ENCODE peak calls at places on chromosome 9, in five cellular contexts. K is tibial nerve, U is dorsolateral prefrontal cortex, O is IMR-90, X is nephron progenitor cell. H is an unnamed sample.

GRCh38 chr9:121564861-121565260 is 65.2 kb upstream of the GGTA1 start:
- DNase-seq in O (no peak), X (no peak), U (no peak), K (no peak), H (no peak)

GRCh38 chr9:14445946-14446345 is 132.0 kb upstream of the NFIB start:
- DNase-seq in K (no peak), U (no peak), X (no peak), O (no peak), H (no peak)

GRCh38 chr9:34603610-34604231 is 8.2 kb downstream of the RPP25L start:
- DNase-seq in K (peak), U (peak), X (peak), O (peak), H (peak)

GRCh38 chr9:30411571-30411970 is 1972.9 kb upstream of the ACO1 start:
- DNase-seq in U (no peak), X (no peak), O (no peak), K (no peak), H (no peak)

GRCh38 chr9:35710818-35711500 is 21.0 kb downstream of the TLN1 start:
- DNase-seq in X (no peak), K (no peak), U (peak), O (no peak), H (no peak)

GRCh38 chr9:77954018-77954417 is 77.6 kb downstream of the GNAQ start:
- DNase-seq in U (no peak), X (no peak), K (no peak), O (peak), H (no peak)

GRCh38 chr9:32344551-32345182 is 39.8 kb upstream of the ACO1 start:
- DNase-seq in O (peak), X (no peak), U (no peak), K (no peak), H (no peak)

GRCh38 chr9:138071731-138072130 is 194.1 kb downstream of the CACNA1B start:
- DNase-seq in X (no peak), K (no peak), U (peak), O (no peak), H (no peak)

GRCh38 chr9:136799854-136800657 is 3.9 kb downstream of the CCDC183 start:
- DNase-seq in X (peak), O (peak), U (peak), K (peak), H (no peak)

GRCh38 chr9:19994296-19994695 is 205.5 kb upstream of the SLC24A2 start:
- DNase-seq in O (no peak), X (no peak), U (no peak), K (no peak), H (no peak)

GRCh38 chr9:3980771-3981170 is 319.1 kb downstream of the GLIS3 start:
- DNase-seq in X (peak), K (no peak), U (no peak), O (peak), H (no peak)

GRCh38 chr9:71955300-71955915 is 44.0 kb downstream of the C9orf85 start:
- DNase-seq in U (no peak), O (no peak), X (no peak), K (no peak), H (no peak)

GRCh38 chr9:84744195-84744594 is 74.7 kb downstream of the NTRK2 start:
- DNase-seq in O (no peak), U (no peak), K (no peak), X (no peak), H (no peak)

GRCh38 chr9:114777841-114778240 is 28.0 kb downstream of the TNFSF15 start:
- DNase-seq in O (no peak), U (no peak), K (no peak), X (no peak), H (no peak)

GRCh38 chr9:9392755-9393154 is 1220.0 kb downstream of the PTPRD start:
- DNase-seq in K (no peak), U (no peak), O (no peak), X (no peak), H (no peak)

GRCh38 chr9:9389904-9390303 is 1222.9 kb downstream of the PTPRD start:
- DNase-seq in U (no peak), K (no peak), O (no peak), X (no peak), H (no peak)

DNA sequence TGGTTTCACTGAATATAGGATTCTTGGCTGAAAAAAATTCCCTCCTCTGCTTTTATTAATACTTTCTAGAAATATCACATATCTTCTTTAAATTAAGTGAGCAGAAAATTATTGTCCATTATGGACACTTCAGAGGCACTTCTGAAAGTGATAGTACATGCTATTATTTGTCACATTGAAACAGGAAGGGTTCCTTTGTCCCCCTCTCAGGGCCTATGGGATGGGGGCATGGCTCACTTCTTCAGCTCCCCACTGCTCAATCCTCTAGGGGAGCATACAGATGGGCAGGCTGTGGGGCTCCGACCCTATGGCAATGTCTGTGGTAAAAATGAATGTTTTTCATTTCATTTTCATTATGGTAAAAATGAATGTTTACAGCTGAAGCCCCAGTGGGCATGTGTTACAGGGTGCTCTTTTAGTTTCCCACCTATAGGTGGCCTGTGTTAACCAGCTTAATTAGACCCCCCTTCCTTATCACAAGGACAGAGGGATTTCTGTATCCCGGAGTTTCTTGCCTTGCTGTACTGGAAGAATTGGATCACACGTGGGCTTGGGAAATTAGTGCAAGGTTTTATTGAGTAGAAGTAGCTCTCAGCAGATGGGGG is 1225.2 kb downstream of the PTPRD start:
- DNase-seq in X (no peak), K (no peak), U (no peak), O (no peak), H (no peak)
- TF ChIP-seq CTCF in X (no peak), K (no peak), U (no peak), O (no peak), H (no peak)

GRCh38 chr9:89967527-89967926 is 362.7 kb downstream of the GADD45G start:
- DNase-seq in X (no peak), O (no peak), K (no peak), U (no peak), H (no peak)
- TF ChIP-seq CTCF in X (no peak), O (no peak), K (no peak), U (no peak), H (no peak)

GRCh38 chr9:133664651-133665050 is 28.5 kb downstream of the DBH start:
- DNase-seq in X (no peak), K (no peak), U (no peak), O (no peak), H (no peak)
- TF ChIP-seq CTCF in X (no peak), K (no peak), U (no peak), O (no peak), H (no peak)

GRCh38 chr9:94623253-94623652 is 16.1 kb downstream of the FBP1 start:
- DNase-seq in U (no peak), O (no peak), X (peak), K (no peak), H (no peak)
- TF ChIP-seq CTCF in U (no peak), O (no peak), X (peak), K (no peak), H (peak)

DNA sequence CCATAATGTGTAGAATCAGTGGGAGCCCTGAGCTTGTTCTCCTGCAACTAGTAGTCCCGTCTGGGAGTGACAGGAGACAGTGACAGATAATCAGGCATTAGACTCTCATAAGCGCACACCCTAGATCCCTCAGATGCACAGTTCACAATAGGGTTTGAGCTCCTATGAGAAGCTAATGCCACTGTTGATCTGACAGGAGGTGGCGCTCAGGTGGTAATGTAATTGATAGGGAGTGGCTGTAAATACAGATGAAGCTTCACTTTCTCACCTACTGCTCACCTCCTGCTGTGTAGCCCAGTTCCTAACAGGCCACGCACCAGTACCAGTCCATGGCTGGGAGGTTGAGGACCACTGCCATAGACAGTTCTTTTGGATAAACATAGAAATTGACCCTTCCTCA is 188.7 kb downstream of the ROR2 start:
- DNase-seq in U (no peak), O (no peak), X (no peak), K (no peak), H (no peak)
- TF ChIP-seq CTCF in U (no peak), O (no peak), X (no peak), K (no peak), H (no peak)

GRCh38 chr9:111759762-111760639 is 34.7 kb downstream of the SHOC1 start:
- DNase-seq in O (peak), X (peak), U (no peak), K (no peak), H (peak)
- TF ChIP-seq CTCF in O (peak), X (peak), U (peak), K (peak), H (peak)

GRCh38 chr9:37410969-37411785 is 11.3 kb upstream of the GRHPR start:
- DNase-seq in U (no peak), O (peak), K (no peak), X (no peak), H (no peak)
- TF ChIP-seq CTCF in U (no peak), O (peak), K (no peak), X (no peak), H (peak)

GRCh38 chr9:116495725-116496124 is 191.4 kb upstream of the TRIM32 start:
- DNase-seq in O (no peak), X (no peak), U (no peak), K (no peak), H (no peak)
- TF ChIP-seq CTCF in O (no peak), X (no peak), U (no peak), K (no peak), H (no peak)

H was measured in AG09319.